ENCODE peak calls at places on chromosomes 1 and 21, in ten cellular contexts. D is AG04450, O is fibroblast of pulmonary artery, U is psoas muscle, N is NB4, X is coronary artery, T is BJ, W is HepG2, E is lower leg skin, S is mucosa of descending colon. Z is an unnamed sample.
A peak's percentile ranks its signal among the peaks of the same experiment; 100 is the strongest.

GRCh38 chr1:50329332-50329932 is 93.8 kb downstream of the DMRTA2 start:
- DNase-seq in X (no peak), U (no peak), E (no peak), N (no peak), W (no peak), D (no peak), O (no peak), S (peak; percentile 63), T (no peak), Z (no peak)

GRCh38 chr1:187244623-187245022 is 415.9 kb downstream of the PLA2G4A start:
- DNase-seq in O (peak; percentile 11), T (no peak), W (no peak), N (no peak), S (no peak), D (no peak), X (no peak), E (no peak), U (no peak), Z (peak; percentile 86)

GRCh38 chr1:64055310-64055709 is 148.1 kb upstream of the UBE2U start:
- DNase-seq in T (no peak), D (no peak), W (no peak), E (no peak), N (no peak), S (no peak), O (no peak), X (no peak), U (no peak), Z (no peak)

GRCh38 chr1:244545511-244545910 is 84.4 kb downstream of the CATSPERE start:
- DNase-seq in E (no peak), U (no peak), W (no peak), X (no peak), N (no peak), S (no peak), T (no peak), D (no peak), O (peak; percentile 25), Z (no peak)

GRCh38 chr1:97647776-97648175 is 273.1 kb downstream of the DPYD start:
- DNase-seq in W (no peak), X (no peak), N (no peak), U (no peak), S (no peak), E (no peak), T (peak; percentile 20), D (peak; percentile 0), O (peak; percentile 61), Z (no peak)

GRCh38 chr1:206590025-206590834 is 22.0 kb downstream of the EIF2D start:
- DNase-seq in W (no peak), S (no peak), T (peak; percentile 40), O (peak; percentile 35), D (no peak), X (no peak), U (no peak), N (peak; percentile 51), E (no peak), Z (no peak)

GRCh38 chr1:208093754-208094719 is 150.1 kb downstream of the PLXNA2 start:
- DNase-seq in T (peak; percentile 31), W (peak; percentile 50), N (peak; percentile 54), S (no peak), D (no peak), E (peak; percentile 91), O (peak; percentile 79), U (peak; percentile 80), X (no peak), Z (peak; percentile 14)

GRCh38 chr1:88998716-88999115 is 6.3 kb upstream of the KYAT3 start:
- DNase-seq in S (no peak), D (no peak), O (peak; percentile 83), E (no peak), X (no peak), U (no peak), W (peak; percentile 64), N (peak; percentile 77), T (no peak), Z (peak; percentile 58)

GRCh38 chr1:172545349-172546004 is 12.5 kb downstream of the SUCO start:
- DNase-seq in W (no peak), X (no peak), N (no peak), E (no peak), S (no peak), O (no peak), D (no peak), T (no peak), U (no peak), Z (no peak)

GRCh38 chr1:7501723-7502334 is 269.3 kb upstream of the VAMP3 start:
- DNase-seq in T (no peak), X (no peak), O (no peak), N (no peak), D (no peak), W (no peak), E (no peak), S (no peak), U (no peak), Z (no peak)

GRCh38 chr21:32520885-32521735 is 64.2 kb downstream of the TCP10L start:
- DNase-seq in S (peak; percentile 75), T (peak; percentile 45), N (peak; percentile 84), X (peak; percentile 88), W (no peak), D (peak; percentile 91), E (peak; percentile 96), U (peak; percentile 91), O (peak; percentile 99), Z (no peak)

GRCh38 chr1:1599030-1599916 is 662 bp downstream of the FNDC10 start:
- DNase-seq in U (peak; percentile 55), X (no peak), E (peak; percentile 82), W (no peak), D (no peak), O (peak; percentile 42), S (peak; percentile 58), N (peak; percentile 67), T (no peak), Z (no peak)

GRCh38 chr1:205348559-205349477 is 7.9 kb downstream of the KLHDC8A start:
- DNase-seq in T (no peak), O (no peak), E (no peak), U (no peak), N (no peak), D (no peak), S (no peak), W (no peak), X (no peak), Z (no peak)

GRCh38 chr1:154478639-154479038 is 23.4 kb upstream of the TDRD10 start:
- DNase-seq in S (no peak), D (no peak), X (no peak), T (no peak), W (peak; percentile 52), U (no peak), N (peak; percentile 84), E (peak; percentile 56), O (peak; percentile 62), Z (no peak)

DNA sequence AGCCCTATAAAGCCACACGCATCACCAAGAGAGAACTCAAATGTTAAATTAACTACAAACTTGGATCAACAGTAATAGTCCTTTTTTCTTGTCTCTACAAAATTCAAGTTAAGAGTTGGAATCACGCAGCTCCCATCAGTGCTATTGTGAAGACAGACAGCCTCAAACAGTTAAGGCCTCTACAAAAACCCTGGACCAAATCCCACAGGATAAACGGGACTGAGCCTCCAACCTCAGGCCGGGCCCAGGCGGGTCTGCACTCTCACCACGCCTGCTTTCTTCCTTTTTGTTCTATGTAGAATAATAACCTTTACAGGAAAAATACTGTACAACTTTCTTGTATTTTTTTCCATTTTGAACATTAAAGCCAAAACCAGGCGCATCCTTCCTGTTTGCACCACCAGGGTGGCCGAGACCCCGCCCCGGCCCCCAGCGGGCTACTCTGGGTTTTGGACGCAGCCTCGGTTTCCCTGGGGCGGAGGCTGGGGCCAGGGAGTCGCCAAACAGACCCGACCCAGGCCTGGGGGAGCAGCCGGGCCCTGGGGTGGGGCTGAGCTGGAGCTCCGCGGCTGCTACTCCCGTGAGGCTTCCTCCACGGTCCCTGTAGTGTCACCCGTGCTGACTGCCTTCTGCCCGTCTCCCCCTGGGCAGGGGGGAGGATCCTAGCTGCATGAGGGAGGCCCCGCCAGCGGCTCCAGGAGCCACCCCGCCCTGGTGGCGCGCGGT is 158.4 kb downstream of the CASZ1 start:
- DNase-seq in T (no peak), W (no peak), D (no peak), E (no peak), O (no peak), N (no peak), U (no peak), X (no peak), S (no peak), Z (no peak)
- H3K4me3 ChIP-seq in T (peak overlapping the region; percentile 26), W (no peak overlapping the region), D (no peak overlapping the region), E (no peak overlapping the region), O (no peak overlapping the region), N (no peak overlapping the region), U (peak overlapping the region; percentile 29), X (peak overlapping the region; percentile 57), S (no peak overlapping the region), Z (no peak overlapping the region)

DNA sequence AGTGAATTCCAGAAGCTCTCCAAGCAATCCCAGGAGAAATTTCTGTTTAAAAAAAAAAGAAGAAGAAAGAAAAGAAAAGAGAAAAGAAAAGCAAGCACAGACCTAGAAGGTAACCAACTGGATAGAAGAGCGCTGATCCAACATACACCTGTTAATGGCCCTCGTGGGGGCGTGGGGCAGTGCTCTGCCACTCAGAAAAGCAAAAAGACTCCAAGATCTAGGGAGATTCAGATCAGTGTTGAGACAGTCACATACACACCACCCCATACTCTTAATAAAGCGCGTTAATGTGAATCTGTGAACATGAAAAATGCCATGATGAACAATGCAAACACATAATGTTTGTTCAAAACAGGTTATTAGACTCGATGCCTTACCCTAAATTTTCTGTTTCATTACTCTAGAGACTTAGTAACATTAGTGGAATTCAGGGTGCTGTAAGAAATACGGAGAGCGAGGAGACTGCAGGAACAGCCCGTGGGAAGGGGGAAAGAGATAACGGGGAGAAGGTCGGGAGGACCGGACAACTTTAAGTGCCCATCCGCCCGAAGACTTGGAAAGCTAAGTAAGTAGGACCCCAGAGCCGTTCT is 406 bp downstream of the NME7 start:
- DNase-seq in E (no peak), O (no peak), T (no peak), N (peak; percentile 3), U (no peak), D (no peak), S (no peak), W (no peak), X (no peak), Z (no peak)
- TF ChIP-seq CTCF in E (no peak), O (no peak), T (no peak), N (no peak), U (no peak), D (no peak), S (no peak), W (no peak), X (no peak), Z (no peak)

GRCh38 chr1:92481598-92482403 is 4.9 kb downstream of the GFI1 start:
- DNase-seq in O (no peak), D (no peak), U (no peak), T (no peak), E (no peak), N (peak; percentile 66), W (no peak), X (no peak), S (peak; percentile 48), Z (no peak)
- H3K4me3 ChIP-seq in O (peak overlapping the region; percentile 23), D (peak overlapping the region; percentile 7), U (peak overlapping the region; percentile 68), T (no peak overlapping the region), E (no peak overlapping the region), N (peak overlapping the region; percentile 99), W (no peak overlapping the region), X (peak overlapping the region; percentile 72), S (no peak overlapping the region), Z (no peak overlapping the region)

DNA sequence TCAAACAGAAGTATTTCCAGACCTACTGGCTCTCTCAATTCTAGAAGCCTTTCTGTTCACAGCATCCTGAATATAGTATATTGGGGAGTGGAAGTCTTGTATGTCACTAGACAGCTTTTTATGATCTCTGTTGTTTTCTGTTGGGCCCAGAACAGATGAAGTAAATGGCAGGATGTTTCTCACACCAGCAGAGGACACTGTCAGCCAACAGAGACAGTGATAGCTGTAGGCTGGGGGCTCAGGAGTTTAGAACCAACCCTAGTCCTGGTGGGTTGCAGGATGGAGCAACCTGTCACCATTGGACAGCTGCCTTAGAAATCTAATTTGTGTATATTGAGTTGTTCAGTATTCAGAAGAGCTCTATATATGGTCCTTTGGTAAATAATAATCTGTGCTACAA is 16.9 kb downstream of the AGO1 start:
- DNase-seq in W (no peak), D (no peak), E (no peak), O (no peak), U (no peak), N (no peak), S (no peak), T (no peak), X (no peak), Z (no peak)
- TF ChIP-seq CTCF in W (peak; percentile 30), D (no peak), E (no peak), O (peak; percentile 29), U (no peak), N (no peak), S (no peak), T (no peak), X (no peak), Z (no peak)